ENCODE peak calls at places on chromosome 4, in ten cellular contexts. One of them, this sample, is unnamed.
A peak's percentile ranks its signal among the peaks of the same experiment; 100 is the strongest.

GRCh38 chr4:139901516-139902327 is 236.1 kb downstream of the MGST2 start:
- DNase-seq in stomach: no peak
- DNase-seq in neural progenitor cell: no peak
- DNase-seq in astrocyte of the spinal cord: peak; percentile 61
- DNase-seq in fibroblast of lung: peak; percentile 48
- DNase-seq in GM12865: no peak
- DNase-seq in lower lobe of right lung: no peak
- DNase-seq in GM23338: no peak
- DNase-seq in BE2C: no peak
- DNase-seq in brain microvascular endothelial cell: no peak
- DNase-seq in this sample: no peak

GRCh38 chr4:185950891-185951290 is 118.1 kb upstream of the TLR3 start:
- DNase-seq in stomach: no peak
- DNase-seq in neural progenitor cell: no peak
- DNase-seq in astrocyte of the spinal cord: peak; percentile 62
- DNase-seq in fibroblast of lung: peak; percentile 71
- DNase-seq in GM12865: no peak
- DNase-seq in lower lobe of right lung: no peak
- DNase-seq in GM23338: no peak
- DNase-seq in BE2C: no peak
- DNase-seq in brain microvascular endothelial cell: peak; percentile 64
- DNase-seq in this sample: peak; percentile 22

GRCh38 chr4:39494354-39494753 is 32.9 kb downstream of the UGDH start:
- DNase-seq in stomach: no peak
- DNase-seq in neural progenitor cell: no peak
- DNase-seq in astrocyte of the spinal cord: no peak
- DNase-seq in fibroblast of lung: no peak
- DNase-seq in GM12865: no peak
- DNase-seq in lower lobe of right lung: no peak
- DNase-seq in GM23338: no peak
- DNase-seq in BE2C: no peak
- DNase-seq in brain microvascular endothelial cell: no peak
- DNase-seq in this sample: no peak

GRCh38 chr4:24884925-24885324 is 27.9 kb downstream of the CCDC149 start:
- DNase-seq in stomach: no peak
- DNase-seq in neural progenitor cell: no peak
- DNase-seq in astrocyte of the spinal cord: no peak
- DNase-seq in fibroblast of lung: no peak
- DNase-seq in GM12865: no peak
- DNase-seq in lower lobe of right lung: no peak
- DNase-seq in GM23338: no peak
- DNase-seq in BE2C: no peak
- DNase-seq in brain microvascular endothelial cell: no peak
- DNase-seq in this sample: no peak

GRCh38 chr4:114263233-114263632 is 283.8 kb upstream of the ARSJ start:
- DNase-seq in stomach: no peak
- DNase-seq in neural progenitor cell: no peak
- DNase-seq in astrocyte of the spinal cord: peak; percentile 59
- DNase-seq in fibroblast of lung: peak; percentile 73
- DNase-seq in GM12865: no peak
- DNase-seq in lower lobe of right lung: no peak
- DNase-seq in GM23338: peak; percentile 6
- DNase-seq in BE2C: no peak
- DNase-seq in brain microvascular endothelial cell: peak; percentile 29
- DNase-seq in this sample: no peak

GRCh38 chr4:6195602-6196319 is 4.6 kb downstream of the JAKMIP1 start:
- DNase-seq in stomach: no peak
- DNase-seq in neural progenitor cell: no peak
- DNase-seq in astrocyte of the spinal cord: no peak
- DNase-seq in fibroblast of lung: no peak
- DNase-seq in GM12865: no peak
- DNase-seq in lower lobe of right lung: no peak
- DNase-seq in GM23338: peak; percentile 51
- DNase-seq in BE2C: no peak
- DNase-seq in brain microvascular endothelial cell: no peak
- DNase-seq in this sample: no peak

GRCh38 chr4:168667397-168667796 is 170.5 kb downstream of the PALLD start:
- DNase-seq in stomach: no peak
- DNase-seq in neural progenitor cell: no peak
- DNase-seq in astrocyte of the spinal cord: no peak
- DNase-seq in fibroblast of lung: no peak
- DNase-seq in GM12865: no peak
- DNase-seq in lower lobe of right lung: no peak
- DNase-seq in GM23338: no peak
- DNase-seq in BE2C: no peak
- DNase-seq in brain microvascular endothelial cell: no peak
- DNase-seq in this sample: no peak

GRCh38 chr4:3442959-3443749 is 1.4 kb downstream of the HGFAC start:
- DNase-seq in stomach: peak; percentile 52
- DNase-seq in neural progenitor cell: peak; percentile 74
- DNase-seq in astrocyte of the spinal cord: no peak
- DNase-seq in fibroblast of lung: no peak
- DNase-seq in GM12865: peak; percentile 70
- DNase-seq in lower lobe of right lung: no peak
- DNase-seq in GM23338: peak; percentile 64
- DNase-seq in BE2C: peak; percentile 74
- DNase-seq in brain microvascular endothelial cell: no peak
- DNase-seq in this sample: no peak

GRCh38 chr4:170038232-170038631 is 12.0 kb upstream of the MFAP3L start:
- DNase-seq in stomach: no peak
- DNase-seq in neural progenitor cell: no peak
- DNase-seq in astrocyte of the spinal cord: no peak
- DNase-seq in fibroblast of lung: no peak
- DNase-seq in GM12865: no peak
- DNase-seq in lower lobe of right lung: no peak
- DNase-seq in GM23338: no peak
- DNase-seq in BE2C: no peak
- DNase-seq in brain microvascular endothelial cell: no peak
- DNase-seq in this sample: no peak

GRCh38 chr4:4519296-4519898 is 22.5 kb downstream of the STX18 start:
- DNase-seq in stomach: no peak
- DNase-seq in neural progenitor cell: peak; percentile 41
- DNase-seq in astrocyte of the spinal cord: peak; percentile 40
- DNase-seq in fibroblast of lung: no peak
- DNase-seq in GM12865: no peak
- DNase-seq in lower lobe of right lung: no peak
- DNase-seq in GM23338: peak; percentile 67
- DNase-seq in BE2C: no peak
- DNase-seq in brain microvascular endothelial cell: no peak
- DNase-seq in this sample: no peak

GRCh38 chr4:101345596-101346311 is 1.6 kb downstream of the PPP3CA start:
- DNase-seq in stomach: peak; percentile 33
- DNase-seq in neural progenitor cell: peak; percentile 61
- DNase-seq in astrocyte of the spinal cord: peak; percentile 67
- DNase-seq in fibroblast of lung: peak; percentile 55
- DNase-seq in GM12865: peak; percentile 73
- DNase-seq in lower lobe of right lung: peak; percentile 76
- DNase-seq in GM23338: peak; percentile 69
- DNase-seq in BE2C: peak; percentile 77
- DNase-seq in brain microvascular endothelial cell: peak; percentile 51
- DNase-seq in this sample: no peak

GRCh38 chr4:22019676-22020075 is 71.1 kb upstream of the KCNIP4 start:
- DNase-seq in stomach: no peak
- DNase-seq in neural progenitor cell: no peak
- DNase-seq in astrocyte of the spinal cord: no peak
- DNase-seq in fibroblast of lung: peak; percentile 36
- DNase-seq in GM12865: no peak
- DNase-seq in lower lobe of right lung: no peak
- DNase-seq in GM23338: no peak
- DNase-seq in BE2C: no peak
- DNase-seq in brain microvascular endothelial cell: no peak
- DNase-seq in this sample: no peak

GRCh38 chr4:80115368-80116181 is 42.5 kb upstream of the ANTXR2 start:
- DNase-seq in stomach: no peak
- DNase-seq in neural progenitor cell: no peak
- DNase-seq in astrocyte of the spinal cord: no peak
- DNase-seq in fibroblast of lung: peak; percentile 60
- DNase-seq in GM12865: no peak
- DNase-seq in lower lobe of right lung: no peak
- DNase-seq in GM23338: no peak
- DNase-seq in BE2C: no peak
- DNase-seq in brain microvascular endothelial cell: no peak
- DNase-seq in this sample: no peak

GRCh38 chr4:8254076-8254475 is 15.5 kb upstream of the HTRA3 start:
- DNase-seq in stomach: no peak
- DNase-seq in neural progenitor cell: no peak
- DNase-seq in astrocyte of the spinal cord: no peak
- DNase-seq in fibroblast of lung: no peak
- DNase-seq in GM12865: no peak
- DNase-seq in lower lobe of right lung: no peak
- DNase-seq in GM23338: no peak
- DNase-seq in BE2C: no peak
- DNase-seq in brain microvascular endothelial cell: no peak
- DNase-seq in this sample: no peak

GRCh38 chr4:8250637-8251036 is 18.9 kb upstream of the HTRA3 start:
- DNase-seq in stomach: no peak
- DNase-seq in neural progenitor cell: no peak
- DNase-seq in astrocyte of the spinal cord: no peak
- DNase-seq in fibroblast of lung: no peak
- DNase-seq in GM12865: no peak
- DNase-seq in lower lobe of right lung: no peak
- DNase-seq in GM23338: no peak
- DNase-seq in BE2C: no peak
- DNase-seq in brain microvascular endothelial cell: no peak
- DNase-seq in this sample: no peak

GRCh38 chr4:8251110-8251883 is 18.3 kb upstream of the HTRA3 start:
- DNase-seq in stomach: no peak
- DNase-seq in neural progenitor cell: no peak
- DNase-seq in astrocyte of the spinal cord: no peak
- DNase-seq in fibroblast of lung: no peak
- DNase-seq in GM12865: no peak
- DNase-seq in lower lobe of right lung: no peak
- DNase-seq in GM23338: no peak
- DNase-seq in BE2C: no peak
- DNase-seq in brain microvascular endothelial cell: no peak
- DNase-seq in this sample: no peak

GRCh38 chr4:8250167-8250566 is 19.4 kb upstream of the HTRA3 start:
- DNase-seq in stomach: no peak
- DNase-seq in neural progenitor cell: no peak
- DNase-seq in astrocyte of the spinal cord: no peak
- DNase-seq in fibroblast of lung: no peak
- DNase-seq in GM12865: no peak
- DNase-seq in lower lobe of right lung: no peak
- DNase-seq in GM23338: no peak
- DNase-seq in BE2C: no peak
- DNase-seq in brain microvascular endothelial cell: no peak
- DNase-seq in this sample: no peak

GRCh38 chr4:8252301-8253173 is 17.0 kb upstream of the HTRA3 start:
- DNase-seq in stomach: no peak
- DNase-seq in neural progenitor cell: no peak
- DNase-seq in astrocyte of the spinal cord: no peak
- DNase-seq in fibroblast of lung: peak; percentile 67
- DNase-seq in GM12865: no peak
- DNase-seq in lower lobe of right lung: no peak
- DNase-seq in GM23338: no peak
- DNase-seq in BE2C: no peak
- DNase-seq in brain microvascular endothelial cell: peak; percentile 81
- DNase-seq in this sample: no peak
- TF ChIP-seq CTCF in stomach: no peak
- TF ChIP-seq CTCF in neural progenitor cell: no peak
- TF ChIP-seq CTCF in astrocyte of the spinal cord: no peak
- TF ChIP-seq CTCF in fibroblast of lung: no peak
- TF ChIP-seq CTCF in GM12865: no peak
- TF ChIP-seq CTCF in lower lobe of right lung: no peak
- TF ChIP-seq CTCF in GM23338: no peak
- TF ChIP-seq CTCF in BE2C: no peak
- TF ChIP-seq CTCF in brain microvascular endothelial cell: no peak
- TF ChIP-seq CTCF in this sample: no peak

GRCh38 chr4:158094413-158095110 is 78.3 kb downstream of the GASK1B start:
- DNase-seq in stomach: no peak
- DNase-seq in neural progenitor cell: no peak
- DNase-seq in astrocyte of the spinal cord: peak; percentile 78
- DNase-seq in fibroblast of lung: peak; percentile 96
- DNase-seq in GM12865: no peak
- DNase-seq in lower lobe of right lung: no peak
- DNase-seq in GM23338: peak; percentile 17
- DNase-seq in BE2C: no peak
- DNase-seq in brain microvascular endothelial cell: peak; percentile 83
- DNase-seq in this sample: peak; percentile 23

DNA sequence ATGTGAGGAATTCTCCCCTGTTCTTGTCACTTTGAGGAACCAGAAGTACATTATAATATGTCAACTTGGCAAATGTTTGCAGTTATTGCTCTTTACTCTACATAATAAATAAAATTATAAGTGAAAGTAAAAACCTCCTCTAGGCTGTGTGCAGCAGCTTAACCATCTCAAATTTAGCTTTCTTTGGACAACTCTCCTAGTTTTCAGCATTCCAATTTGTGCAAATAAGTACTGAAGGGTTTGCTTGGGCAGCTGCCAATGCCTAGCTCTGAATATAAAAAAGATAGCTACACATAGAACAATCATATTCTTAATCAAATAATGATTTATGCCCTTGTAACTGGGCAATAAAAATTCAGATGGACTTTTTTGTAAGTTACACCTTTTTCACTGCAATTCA is 82.5 kb downstream of the GASK1B start:
- DNase-seq in stomach: peak; percentile 25
- DNase-seq in neural progenitor cell: no peak
- DNase-seq in astrocyte of the spinal cord: peak; percentile 34
- DNase-seq in fibroblast of lung: peak; percentile 54
- DNase-seq in GM12865: no peak
- DNase-seq in lower lobe of right lung: no peak
- DNase-seq in GM23338: no peak
- DNase-seq in BE2C: no peak
- DNase-seq in brain microvascular endothelial cell: no peak
- DNase-seq in this sample: peak; percentile 22
- H3K4me3 ChIP-seq in stomach: no peak overlapping the region
- H3K4me3 ChIP-seq in neural progenitor cell: no peak overlapping the region
- H3K4me3 ChIP-seq in astrocyte of the spinal cord: no peak overlapping the region
- H3K4me3 ChIP-seq in fibroblast of lung: no peak overlapping the region
- H3K4me3 ChIP-seq in GM12865: no peak overlapping the region
- H3K4me3 ChIP-seq in lower lobe of right lung: peak overlapping the region; percentile 23
- H3K4me3 ChIP-seq in GM23338: no peak overlapping the region
- H3K4me3 ChIP-seq in BE2C: peak overlapping the region; percentile 11
- H3K4me3 ChIP-seq in brain microvascular endothelial cell: no peak overlapping the region
- H3K4me3 ChIP-seq in this sample: no peak overlapping the region

GRCh38 chr4:103718993-103719319 is 829 bp downstream of the TACR3 start:
- DNase-seq in stomach: no peak
- DNase-seq in neural progenitor cell: peak; percentile 57
- DNase-seq in astrocyte of the spinal cord: peak; percentile 16
- DNase-seq in fibroblast of lung: no peak
- DNase-seq in GM12865: no peak
- DNase-seq in lower lobe of right lung: no peak
- DNase-seq in GM23338: peak; percentile 73
- DNase-seq in BE2C: peak; percentile 15
- DNase-seq in brain microvascular endothelial cell: no peak
- DNase-seq in this sample: no peak
- TF ChIP-seq CTCF in stomach: no peak
- TF ChIP-seq CTCF in neural progenitor cell: peak; percentile 36
- TF ChIP-seq CTCF in astrocyte of the spinal cord: no peak
- TF ChIP-seq CTCF in fibroblast of lung: no peak
- TF ChIP-seq CTCF in GM12865: no peak
- TF ChIP-seq CTCF in lower lobe of right lung: no peak
- TF ChIP-seq CTCF in GM23338: peak; percentile 65
- TF ChIP-seq CTCF in BE2C: peak; percentile 31
- TF ChIP-seq CTCF in brain microvascular endothelial cell: peak; percentile 24
- TF ChIP-seq CTCF in this sample: peak; percentile 17

DNA sequence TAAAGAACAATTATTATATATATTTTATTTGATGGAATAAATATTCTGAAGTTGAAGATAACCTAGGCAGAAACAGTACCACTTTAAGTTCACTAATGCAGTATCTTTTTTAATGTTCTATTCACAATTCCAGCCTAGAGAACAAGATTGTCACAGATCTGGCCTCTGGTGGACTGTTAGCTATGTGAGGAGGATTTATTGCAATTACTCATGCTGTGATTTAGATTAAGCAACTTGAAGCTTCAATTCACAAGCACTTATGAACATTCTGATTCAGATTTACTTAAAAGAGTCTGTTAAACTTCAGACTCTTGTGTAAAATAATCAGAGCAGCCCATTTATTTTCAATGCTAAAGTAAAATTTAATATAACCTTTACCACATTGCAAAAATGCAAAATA is 1489.8 kb downstream of the STIM2 start:
- DNase-seq in stomach: no peak
- DNase-seq in neural progenitor cell: no peak
- DNase-seq in astrocyte of the spinal cord: peak; percentile 8
- DNase-seq in fibroblast of lung: no peak
- DNase-seq in GM12865: no peak
- DNase-seq in lower lobe of right lung: no peak
- DNase-seq in GM23338: no peak
- DNase-seq in BE2C: no peak
- DNase-seq in brain microvascular endothelial cell: no peak
- DNase-seq in this sample: no peak
- H3K4me3 ChIP-seq in stomach: no peak overlapping the region
- H3K4me3 ChIP-seq in neural progenitor cell: no peak overlapping the region
- H3K4me3 ChIP-seq in astrocyte of the spinal cord: no peak overlapping the region
- H3K4me3 ChIP-seq in fibroblast of lung: no peak overlapping the region
- H3K4me3 ChIP-seq in GM12865: no peak overlapping the region
- H3K4me3 ChIP-seq in lower lobe of right lung: no peak overlapping the region
- H3K4me3 ChIP-seq in GM23338: no peak overlapping the region
- H3K4me3 ChIP-seq in BE2C: no peak overlapping the region
- H3K4me3 ChIP-seq in brain microvascular endothelial cell: no peak overlapping the region
- H3K4me3 ChIP-seq in this sample: no peak overlapping the region

This sample was measured in astrocyte of the cerebellum.